ENCODE peak calls at places on chromosomes 6 and 20, in six cellular contexts. I is adrenal gland, K is lung, T is right cardiac atrium, J is A549, C is colonic mucosa. X is an unnamed sample.

GRCh38 chr20:47711046-47711752 is 74.1 kb downstream of the SULF2 start:
- DNase-seq in C (no peak), J (no peak), I (no peak), T (no peak), K (no peak), X (no peak)

GRCh38 chr20:25637247-25637646 is 13.4 kb upstream of the NANP start:
- DNase-seq in C (no peak), T (no peak), J (no peak), I (no peak), K (no peak), X (no peak)

GRCh38 chr6:113457156-113457555 is 400.0 kb upstream of the MARCKS start:
- DNase-seq in C (no peak), K (no peak), J (no peak), T (peak; percentile 64), I (no peak), X (no peak)

GRCh38 chr6:143615785-143616184 is 62.0 kb upstream of the PHACTR2 start:
- DNase-seq in I (no peak), C (no peak), K (no peak), J (no peak), T (no peak), X (no peak)

GRCh38 chr20:31747640-31748039 is 8.6 kb downstream of the TPX2 start:
- DNase-seq in K (no peak), I (no peak), C (no peak), T (no peak), J (no peak), X (no peak)

GRCh38 chr6:2646346-2646745 is 104.4 kb downstream of the MYLK4 start:
- DNase-seq in J (no peak), K (no peak), I (no peak), C (no peak), T (no peak), X (no peak)

GRCh38 chr6:74749211-74750142 is 456.4 kb downstream of the COL12A1 start:
- DNase-seq in K (no peak), C (no peak), J (no peak), I (no peak), T (no peak), X (no peak)

GRCh38 chr6:9126845-9127560 is 691.7 kb upstream of the SLC35B3 start:
- DNase-seq in C (no peak), J (peak; percentile 15), K (no peak), I (peak; percentile 62), T (no peak), X (no peak)

DNA sequence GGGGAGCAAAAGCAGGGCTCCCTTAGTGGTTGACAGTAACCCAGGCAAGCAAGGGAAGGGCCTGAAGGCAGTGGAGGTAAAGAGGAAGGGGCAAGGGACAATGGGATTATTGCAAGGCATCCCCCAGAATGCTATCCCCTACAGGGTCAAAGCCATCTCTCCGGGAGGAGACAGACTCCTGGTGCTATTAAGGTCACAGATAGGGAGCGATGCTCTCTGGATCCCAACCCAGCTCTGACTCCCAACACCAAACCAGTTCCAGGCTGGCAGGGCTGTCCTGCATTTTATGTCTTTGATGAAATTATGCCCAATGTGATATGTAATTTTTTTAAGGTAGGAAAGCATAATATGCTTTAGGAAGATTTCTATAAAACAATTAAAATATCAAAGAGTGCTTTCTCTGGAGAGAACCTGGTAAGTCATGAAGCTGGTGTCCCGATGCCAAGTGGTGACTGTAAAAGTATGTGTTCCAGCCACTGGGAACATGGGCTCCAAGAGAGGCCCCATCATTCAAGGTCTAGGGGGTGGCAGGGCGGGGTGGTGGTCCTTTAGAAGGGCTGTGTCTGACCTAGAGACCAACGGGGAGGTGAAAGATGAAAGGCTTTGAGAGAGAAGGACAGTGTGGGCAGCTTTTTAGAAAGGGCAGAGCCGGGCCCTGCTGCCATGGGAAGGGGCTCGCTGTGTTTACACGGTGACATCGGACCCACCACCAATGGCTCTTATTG is 276.5 kb downstream of the CDC5L start:
- DNase-seq in J (no peak), C (no peak), I (no peak), K (no peak), T (no peak), X (no peak)
- H3K4me1 ChIP-seq in J (peaks cover 9% of the 10 kb centered on the region), C (no peaks in the 10 kb centered on the region), I (no peaks in the 10 kb centered on the region), K (peaks cover 4% of the 10 kb centered on the region), T (no peaks in the 10 kb centered on the region), X (peaks cover 10% of the 10 kb centered on the region)

GRCh38 chr6:106046116-106046853 is 39.9 kb upstream of the PRDM1 start:
- DNase-seq in T (no peak), J (no peak), K (no peak), I (no peak), C (no peak), X (no peak)
- H3K4me3 ChIP-seq in T (no peak overlapping the region), J (no peak overlapping the region), K (no peak overlapping the region), I (no peak overlapping the region), C (no peak overlapping the region), X (no peak overlapping the region)

DNA sequence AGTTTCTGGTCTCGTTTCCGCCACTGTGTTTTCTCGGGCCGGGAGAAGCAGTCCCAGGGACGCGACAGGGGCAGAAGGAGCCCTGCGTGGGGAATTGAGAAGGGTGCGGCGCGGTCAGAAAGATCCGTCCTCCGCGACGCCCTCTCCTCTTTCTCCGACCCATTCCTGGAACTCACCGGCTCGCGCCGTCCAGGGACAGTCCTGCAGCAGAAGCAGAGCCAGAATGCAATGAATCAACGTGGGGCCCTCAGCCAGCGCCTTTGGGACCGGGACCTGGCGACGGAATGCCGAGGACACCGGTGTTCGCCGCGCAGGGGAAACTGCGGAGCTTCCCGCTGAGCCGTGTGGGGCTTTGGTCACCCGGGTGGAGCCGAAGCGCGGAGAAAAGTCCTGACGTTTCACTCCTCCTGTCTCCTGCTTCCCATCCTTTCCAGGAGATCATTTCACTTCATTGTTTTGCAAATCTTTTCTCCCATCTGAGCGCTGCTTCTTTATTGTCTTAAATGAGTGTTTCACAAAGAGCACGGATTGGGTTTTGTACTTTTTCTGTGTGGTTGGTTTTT is 26.4 kb downstream of the ULBP1 start:
- DNase-seq in K (no peak), C (no peak), I (no peak), T (no peak), J (no peak), X (no peak)
- H3K4me1 ChIP-seq in K (peaks cover 10% of the 10 kb centered on the region), C (peaks cover 4% of the 10 kb centered on the region), I (no peaks in the 10 kb centered on the region), T (peaks cover 3% of the 10 kb centered on the region), J (peaks cover 6% of the 10 kb centered on the region), X (peaks cover 7% of the 10 kb centered on the region)

GRCh38 chr20:1777476-1777820 is 117.8 kb upstream of the SIRPA start:
- DNase-seq in C (no peak), I (no peak), J (no peak), K (no peak), T (no peak), X (no peak)
- H3K4me3 ChIP-seq in C (peak overlapping the region; percentile 58), I (peak overlapping the region; percentile 82), J (no peak overlapping the region), K (no peak overlapping the region), T (no peak overlapping the region), X (peak overlapping the region; percentile 71)

GRCh38 chr20:4110885-4111284 is 95.5 kb upstream of the RNF24 start:
- DNase-seq in K (no peak), J (no peak), T (no peak), C (no peak), I (no peak), X (no peak)

GRCh38 chr20:4113996-4114603 is 98.7 kb upstream of the RNF24 start:
- DNase-seq in T (no peak), J (no peak), K (no peak), C (no peak), I (no peak), X (no peak)

GRCh38 chr20:4111440-4112411 is 96.4 kb upstream of the RNF24 start:
- DNase-seq in T (no peak), I (no peak), J (no peak), K (no peak), C (peak; percentile 36), X (no peak)

GRCh38 chr20:4113546-4113945 is 98.2 kb upstream of the RNF24 start:
- DNase-seq in C (no peak), K (no peak), T (no peak), I (no peak), J (no peak), X (no peak)

GRCh38 chr20:4112490-4113420 is 97.4 kb upstream of the RNF24 start:
- DNase-seq in C (peak; percentile 71), I (peak; percentile 67), K (peak; percentile 55), J (no peak), T (peak; percentile 65), X (peak; percentile 56)
- H3K4me1 ChIP-seq in C (peaks cover 15% of the 10 kb centered on the region), I (no peaks in the 10 kb centered on the region), K (peaks cover 7% of the 10 kb centered on the region), J (peaks cover 77% of the 10 kb centered on the region), T (peaks cover 6% of the 10 kb centered on the region), X (no peaks in the 10 kb centered on the region)